ENCODE peak calls at places on chromosomes 2 and 18, in nine cellular contexts. J is thoracic aorta; W is breast epithelium; U is transverse colon; Z is MM.1S; F is GM23338; N is neural progenitor cell; A is CD8-positive, alpha-beta T cell; P is adrenal gland. C is an unnamed sample. For H3K27me3, the result is how much of the 10 kb centered on the place peaks cover.

GRCh38 chr18:55838841-55839240 is 250.8 kb upstream of the TCF4 start:
- DNase-seq in J (no peak), W (no peak), U (no peak), Z (no peak), F (no peak), N (no peak), A (no peak), P (no peak), C (no peak)

GRCh38 chr18:55582325-55582724 is 5.7 kb downstream of the TCF4 start:
- DNase-seq in J (no peak), W (no peak), U (no peak), Z (no peak), F (peak), N (peak), A (no peak), P (no peak), C (no peak)

GRCh38 chr2:229407170-229407569 is 136.1 kb upstream of the PID1 start:
- DNase-seq in J (peak), W (peak), U (peak), Z (no peak), F (no peak), N (peak), A (no peak), P (peak), C (no peak)

GRCh38 chr2:67209107-67209506 is 188.0 kb upstream of the ETAA1 start:
- DNase-seq in J (no peak), W (no peak), U (no peak), Z (no peak), F (no peak), N (no peak), A (no peak), P (no peak), C (no peak)

GRCh38 chr2:146124741-146125140 is 1604.8 kb upstream of the ZEB2 start:
- DNase-seq in J (no peak), W (no peak), U (no peak), Z (no peak), F (no peak), N (no peak), A (no peak), P (no peak), C (no peak)

GRCh38 chr2:20491739-20492531 is 45.1 kb downstream of the RHOB start:
- DNase-seq in J (no peak), W (no peak), U (no peak), Z (no peak), F (no peak), N (no peak), A (no peak), P (peak), C (no peak)

GRCh38 chr18:35811896-35812295 is 160.6 kb upstream of the RMP24 start:
- DNase-seq in J (no peak), W (no peak), U (no peak), Z (peak), F (no peak), N (no peak), A (no peak), P (no peak), C (no peak)

GRCh38 chr18:80171190-80171872 is 62.3 kb downstream of the ADNP2 start:
- DNase-seq in J (no peak), W (peak), U (peak), Z (no peak), F (peak), N (peak), A (peak), P (peak), C (no peak)

GRCh38 chr18:69649678-69650077 is 249.0 kb downstream of the DOK6 start:
- DNase-seq in J (no peak), W (no peak), U (no peak), Z (no peak), F (no peak), N (no peak), A (no peak), P (no peak), C (no peak)

GRCh38 chr18:55256568-55257289 is 297.5 kb upstream of the CCDC68 start:
- DNase-seq in J (no peak), W (no peak), U (no peak), Z (no peak), F (no peak), N (no peak), A (no peak), P (no peak), C (no peak)

GRCh38 chr2:127508621-127509034 is 17.7 kb downstream of the IWS1 start:
- DNase-seq in J (peak), W (no peak), U (peak), Z (no peak), F (no peak), N (no peak), A (no peak), P (peak), C (no peak)

GRCh38 chr2:239790313-239790712 is 234.8 kb downstream of the NDUFA10 start:
- DNase-seq in J (no peak), W (peak), U (peak), Z (no peak), F (no peak), N (no peak), A (no peak), P (no peak), C (no peak)

GRCh38 chr2:3738454-3738853 is 35.1 kb downstream of the DCDC2C start:
- DNase-seq in J (no peak), W (no peak), U (no peak), Z (peak), F (peak), N (peak), A (no peak), P (no peak), C (no peak)

GRCh38 chr2:106825161-106825560 is 60.8 kb downstream of the ST6GAL2 start:
- DNase-seq in J (no peak), W (no peak), U (no peak), Z (no peak), F (no peak), N (no peak), A (no peak), P (no peak), C (no peak)

GRCh38 chr2:121790276-121790956 is 35.0 kb downstream of the TSN start:
- DNase-seq in J (no peak), W (no peak), U (no peak), Z (no peak), F (peak), N (no peak), A (no peak), P (no peak), C (no peak)

GRCh38 chr2:108613261-108614042 is 79.2 kb downstream of the LIMS1 start:
- DNase-seq in J (no peak), W (no peak), U (no peak), Z (no peak), F (no peak), N (no peak), A (no peak), P (no peak), C (no peak)

GRCh38 chr2:96315400-96316071 is 9.6 kb upstream of the ITPRIPL1 start:
- DNase-seq in J (no peak), W (no peak), U (peak), Z (no peak), F (no peak), N (no peak), A (peak), P (no peak), C (no peak)

GRCh38 chr2:16785072-16785638 is 119.5 kb upstream of the CYRIA start:
- DNase-seq in J (no peak), W (no peak), U (no peak), Z (no peak), F (no peak), N (no peak), A (no peak), P (no peak), C (no peak)

GRCh38 chr2:187429989-187430388 is 18.1 kb downstream of the CALCRL start:
- DNase-seq in J (no peak), W (no peak), U (no peak), Z (no peak), F (no peak), N (no peak), A (no peak), P (no peak), C (no peak)

GRCh38 chr2:54606393-54606973 is 117.0 kb upstream of the EML6 start:
- DNase-seq in J (no peak), W (no peak), U (no peak), Z (no peak), F (no peak), N (no peak), A (no peak), P (peak), C (peak)

GRCh38 chr2:62084823-62085222 is 111.1 kb upstream of the B3GNT2 start:
- DNase-seq in J (no peak), W (no peak), U (no peak), Z (no peak), F (no peak), N (no peak), A (no peak), P (no peak), C (no peak)

GRCh38 chr2:218329826-218330651 is 26.6 kb upstream of the CATIP start:
- DNase-seq in J (no peak), W (no peak), U (peak), Z (no peak), F (no peak), N (no peak), A (no peak), P (no peak), C (no peak)

GRCh38 chr2:37554157-37554515 is 117.3 kb downstream of the CDC42EP3 start:
- DNase-seq in J (no peak), W (no peak), U (no peak), Z (no peak), F (no peak), N (no peak), A (no peak), P (no peak), C (no peak)

GRCh38 chr2:39008663-39009062 is 112.2 kb downstream of the SOS1 start:
- DNase-seq in J (no peak), W (no peak), U (no peak), Z (no peak), F (no peak), N (no peak), A (no peak), P (no peak), C (no peak)

GRCh38 chr2:184468826-184469225 is 129.5 kb upstream of the ZNF804A start:
- DNase-seq in J (no peak), W (no peak), U (no peak), Z (no peak), F (no peak), N (no peak), A (no peak), P (no peak), C (no peak)

GRCh38 chr2:64153811-64154210 is 9.6 kb upstream of the PELI1 start:
- DNase-seq in J (no peak), W (no peak), U (no peak), Z (no peak), F (peak), N (peak), A (no peak), P (no peak), C (no peak)

GRCh38 chr2:169743549-169743948 is 9.9 kb downstream of the KLHL23 start:
- DNase-seq in J (no peak), W (no peak), U (no peak), Z (no peak), F (no peak), N (peak), A (no peak), P (no peak), C (no peak)

GRCh38 chr2:215137741-215138340 is 585 bp downstream of the ABCA12 start:
- DNase-seq in J (no peak), W (no peak), U (no peak), Z (no peak), F (no peak), N (no peak), A (no peak), P (no peak), C (no peak)

DNA sequence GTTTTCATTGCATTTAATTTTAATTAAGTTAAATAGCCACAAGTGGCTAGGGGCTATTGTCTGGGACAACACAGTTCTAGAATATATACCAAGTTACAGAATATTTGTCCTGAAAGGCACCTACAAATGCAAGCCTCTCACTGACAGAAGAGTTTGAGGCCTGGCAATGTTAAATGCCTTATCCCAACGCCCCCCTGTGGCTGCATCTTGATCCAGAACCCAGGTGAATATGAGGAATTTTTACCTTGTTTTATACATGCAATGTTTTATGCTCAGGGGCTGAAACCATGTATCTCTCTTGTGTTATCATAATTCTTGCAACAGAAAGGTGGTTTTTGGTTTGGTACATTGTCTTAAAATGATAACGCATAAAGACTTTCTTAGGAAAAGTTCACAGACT is 71.8 kb upstream of the SEC11C start:
- DNase-seq in J (no peak), W (no peak), U (no peak), Z (peak), F (peak), N (peak), A (no peak), P (no peak), C (no peak)
- TF ChIP-seq CTCF in J (peak), W (no peak), U (peak), Z (peak), F (peak), N (peak), A (no peak), P (peak), C (peak)

DNA sequence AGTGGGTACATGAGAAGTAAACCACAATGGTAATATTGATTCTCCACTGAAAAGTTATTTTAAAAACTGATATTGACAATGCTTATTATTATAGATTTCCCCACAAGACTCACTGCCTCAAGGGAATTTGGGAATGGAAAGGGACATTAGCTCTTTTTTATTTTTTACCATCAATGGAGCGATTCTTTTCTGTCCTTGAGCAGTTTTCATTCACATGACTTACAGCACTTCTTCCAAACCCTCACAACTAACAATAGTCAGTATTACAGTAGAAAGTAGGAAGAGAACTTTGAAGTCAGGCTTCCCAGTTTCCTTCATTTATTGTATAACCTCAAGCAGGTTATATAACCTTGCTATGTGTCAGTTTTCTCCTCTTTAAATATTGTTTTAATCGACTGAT is 4.3 kb upstream of the UNC80 start:
- DNase-seq in J (no peak), W (no peak), U (no peak), Z (no peak), F (no peak), N (no peak), A (no peak), P (no peak), C (no peak)
- H3K27me3 ChIP-seq in J (under half), W (under half), U (under half), Z (under half), F (half or more), N (half or more), A (under half), P (under half), C (under half)

DNA sequence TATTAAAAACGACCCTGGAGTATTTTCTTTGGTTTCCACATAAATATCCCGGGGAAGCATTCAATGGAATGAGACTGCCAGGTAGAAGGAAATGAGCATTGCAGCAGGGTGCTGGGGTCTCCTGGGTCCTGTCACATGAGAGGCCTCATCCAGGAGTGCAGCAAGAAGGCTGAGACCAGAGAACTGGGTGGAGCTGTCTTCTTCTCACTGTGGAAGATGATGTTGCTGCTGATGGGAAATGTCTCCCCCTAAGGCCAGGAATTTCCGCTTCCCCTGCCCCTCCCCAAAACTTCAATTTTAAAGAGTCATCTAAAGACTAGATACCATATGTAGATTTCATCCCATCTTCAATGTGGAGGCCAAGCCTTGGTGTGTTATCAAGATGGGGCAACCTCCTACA is 95.2 kb upstream of the SIX2 start:
- DNase-seq in J (no peak), W (no peak), U (no peak), Z (no peak), F (no peak), N (no peak), A (no peak), P (no peak), C (no peak)
- H3K27ac ChIP-seq in J (no peak), W (no peak), U (no peak), Z (no peak), F (no peak), N (no peak), A (no peak), P (no peak), C (no peak)

GRCh38 chr2:105518897-105519296 is 120.0 kb upstream of the FHL2 start:
- DNase-seq in J (no peak), W (no peak), U (peak), Z (no peak), F (no peak), N (no peak), A (no peak), P (no peak), C (no peak)
- TF ChIP-seq CTCF in J (no peak), W (no peak), U (no peak), Z (no peak), F (peak), N (no peak), A (no peak), P (no peak), C (no peak)

C was measured in CD4-positive, alpha-beta T cell.